ENCODE peak calls at places on chromosomes 3 and 15, in ten cellular contexts. S is activated effector memory CD4-positive, alpha-beta T cell treated with Interleukin-2 at 50 U/mL for 16 hours; R is NCI-H2081; X is naive thymus-derived CD8-positive, alpha-beta T cell; Z is WTC11; P is GM10248; D is OCI-LY7; N is AML-193; A is hypothalamus; O is C1 segment of cervical spinal cord. V is an unnamed sample.

GRCh38 chr3:16478516-16478915 is 35.0 kb downstream of the RFTN1 start:
- DNase-seq in S (no peak), P (no peak), N (no peak), X (no peak), A (no peak), Z (no peak), R (no peak), O (no peak), D (no peak), V (no peak)

GRCh38 chr3:179860275-179861107 is 176.2 kb downstream of the PEX5L start:
- DNase-seq in X (no peak), S (no peak), N (no peak), O (no peak), Z (no peak), D (no peak), R (no peak), P (no peak), A (no peak), V (no peak)

GRCh38 chr15:83248944-83249343 is 35.5 kb downstream of the BNC1 start:
- DNase-seq in R (no peak), O (no peak), N (no peak), P (no peak), S (no peak), Z (no peak), A (no peak), D (no peak), X (no peak), V (no peak)

GRCh38 chr3:126315083-126315658 is 42.0 kb downstream of the KLF15 start:
- DNase-seq in X (no peak), O (no peak), D (no peak), P (no peak), S (no peak), R (no peak), A (no peak), Z (no peak), N (no peak), V (no peak)

GRCh38 chr3:9248232-9249191 is 934 bp downstream of the SRGAP3 start:
- DNase-seq in X (peak; percentile 30), P (no peak), D (no peak), Z (no peak), N (no peak), O (peak; percentile 71), A (no peak), R (no peak), S (no peak), V (no peak)

GRCh38 chr3:43176666-43177065 is 70.8 kb upstream of the POMGNT2 start:
- DNase-seq in O (peak; percentile 89), N (no peak), R (no peak), A (no peak), Z (no peak), X (no peak), P (no peak), S (no peak), D (no peak), V (no peak)

GRCh38 chr3:112519424-112520001 is 20.2 kb upstream of the BTLA start:
- DNase-seq in Z (no peak), S (no peak), X (peak; percentile 68), O (no peak), P (peak; percentile 59), A (peak; percentile 6), R (peak; percentile 63), N (peak; percentile 95), D (peak; percentile 81), V (peak; percentile 15)

GRCh38 chr3:151589311-151589710 is 128.4 kb upstream of the IGSF10 start:
- DNase-seq in R (no peak), N (no peak), X (no peak), P (no peak), A (no peak), O (no peak), D (no peak), S (no peak), Z (no peak), V (no peak)

GRCh38 chr15:96123028-96123400 is 207.5 kb upstream of the NR2F2 start:
- DNase-seq in N (no peak), R (no peak), O (no peak), S (no peak), P (no peak), Z (no peak), D (no peak), A (no peak), X (no peak), V (no peak)

GRCh38 chr3:179147571-179148445 is at the start of gene PIK3CA:
- DNase-seq in O (peak; percentile 98), N (peak; percentile 99), S (peak; percentile 90), P (peak; percentile 90), Z (peak; percentile 87), X (peak; percentile 96), A (peak; percentile 93), R (peak; percentile 100), D (peak; percentile 98), V (peak; percentile 89)

GRCh38 chr15:70050970-70051369 is 46.7 kb downstream of the TLE3 start:
- DNase-seq in O (no peak), R (no peak), Z (no peak), A (no peak), X (no peak), S (no peak), N (no peak), D (no peak), P (no peak), V (no peak)

GRCh38 chr15:32838820-32839219 is 121.0 kb downstream of the GREM1 start:
- DNase-seq in X (no peak), D (no peak), N (no peak), R (peak; percentile 86), Z (no peak), A (peak; percentile 66), P (no peak), S (no peak), O (no peak), V (peak; percentile 27)

GRCh38 chr3:4720316-4721075 is 227.3 kb downstream of the ITPR1 start:
- DNase-seq in S (no peak), Z (peak; percentile 28), P (peak; percentile 35), O (peak; percentile 81), R (no peak), X (no peak), N (peak; percentile 38), A (peak; percentile 70), D (no peak), V (peak; percentile 15)

GRCh38 chr3:117665311-117665710 is 955.7 kb downstream of the TUSC7 start:
- DNase-seq in X (no peak), O (no peak), S (no peak), Z (no peak), P (no peak), R (peak; percentile 83), D (no peak), A (no peak), N (no peak), V (no peak)

GRCh38 chr3:123024056-123024455 is 3.5 kb downstream of the SEMA5B start:
- DNase-seq in A (no peak), Z (no peak), N (no peak), S (no peak), X (no peak), D (no peak), P (no peak), O (no peak), R (no peak), V (no peak)

GRCh38 chr15:86691091-86691490 is 611.4 kb downstream of the AGBL1 start:
- DNase-seq in D (no peak), P (no peak), Z (no peak), O (no peak), X (no peak), A (no peak), N (no peak), R (no peak), S (no peak), V (no peak)

GRCh38 chr3:3145831-3146230 is 19.1 kb downstream of the TRNT1 start:
- DNase-seq in A (no peak), S (no peak), D (no peak), X (no peak), Z (no peak), N (no peak), R (no peak), O (no peak), P (no peak), V (no peak)

GRCh38 chr15:38391186-38391585 is 62.7 kb upstream of the FAM98B start:
- DNase-seq in A (no peak), O (no peak), X (no peak), P (no peak), R (no peak), D (no peak), Z (no peak), S (no peak), N (no peak), V (no peak)

GRCh38 chr3:52174896-52175295 is 20.7 kb upstream of the POC1A start:
- DNase-seq in A (no peak), O (no peak), P (no peak), N (no peak), X (no peak), D (no peak), S (no peak), R (no peak), Z (no peak), V (peak; percentile 55)

GRCh38 chr3:124529826-124530571 is 200.3 kb upstream of the UMPS start:
- DNase-seq in P (no peak), R (no peak), A (peak; percentile 28), D (no peak), S (no peak), N (no peak), O (no peak), Z (no peak), X (no peak), V (no peak)

GRCh38 chr15:92226020-92226612 is 167.6 kb upstream of the ST8SIA2 start:
- DNase-seq in X (no peak), D (peak; percentile 34), N (peak; percentile 10), P (peak; percentile 21), A (no peak), Z (peak; percentile 17), O (peak; percentile 27), S (no peak), R (no peak), V (no peak)

GRCh38 chr3:55376753-55377347 is 110.3 kb downstream of the WNT5A start:
- DNase-seq in S (no peak), P (no peak), O (no peak), X (no peak), R (no peak), Z (no peak), A (no peak), N (no peak), D (peak; percentile 85), V (no peak)

GRCh38 chr3:45595364-45596154 is 1.0 kb downstream of the LIMD1 start:
- DNase-seq in D (peak; percentile 36), S (no peak), N (no peak), A (no peak), P (no peak), Z (no peak), R (no peak), X (no peak), O (no peak), V (no peak)

V was measured in H54.